ENCODE peak calls at places on chromosomes 13 and 19, in ten cellular contexts. One of them, this sample, is unnamed.

GRCh38 chr13:55073000-55073399 is 2044.4 kb downstream of the OLFM4 start:
- DNase-seq in stimulated activated CD8-positive, alpha-beta memory T cell treated with anti-CD3 and anti-CD28 coated beads, Interleukin-2, amount 100 ng/mL, for 1 hour: no peak
- DNase-seq in CD8-positive, alpha-beta T cell: no peak
- DNase-seq in fibroblast of the aortic adventitia: no peak
- DNase-seq in DMS 273 treated with DMSO at 0.1 percent for 48 hours: no peak
- DNase-seq in activated CD4-positive, alpha-beta T cell treated with anti-CD3 and anti-CD28 coated beads, Interleukin-2, amount 50 U/mL, for 24 hours: no peak
- DNase-seq in progenitor cell of endocrine pancreas: no peak
- DNase-seq in stimulated activated CD4-positive, alpha-beta T cell treated with anti-CD3 and anti-CD28 coated beads, Interleukin-1b, Interleukin-23, amount 100 ng/mL, for 1 hour: no peak
- DNase-seq in stomach: no peak
- DNase-seq in neural crest cell: no peak
- DNase-seq in this sample: no peak

GRCh38 chr13:110518571-110518970 is 43.0 kb downstream of the RAB20 start:
- DNase-seq in stimulated activated CD4-positive, alpha-beta T cell treated with anti-CD3 and anti-CD28 coated beads, Interleukin-1b, Interleukin-23, amount 100 ng/mL, for 1 hour: no peak
- DNase-seq in progenitor cell of endocrine pancreas: no peak
- DNase-seq in stimulated activated CD8-positive, alpha-beta memory T cell treated with anti-CD3 and anti-CD28 coated beads, Interleukin-2, amount 100 ng/mL, for 1 hour: no peak
- DNase-seq in activated CD4-positive, alpha-beta T cell treated with anti-CD3 and anti-CD28 coated beads, Interleukin-2, amount 50 U/mL, for 24 hours: no peak
- DNase-seq in fibroblast of the aortic adventitia: no peak
- DNase-seq in neural crest cell: no peak
- DNase-seq in stomach: peak
- DNase-seq in CD8-positive, alpha-beta T cell: no peak
- DNase-seq in DMS 273 treated with DMSO at 0.1 percent for 48 hours: no peak
- DNase-seq in this sample: no peak

GRCh38 chr13:110070046-110070445 is 236.9 kb downstream of the COL4A1 start:
- DNase-seq in stimulated activated CD8-positive, alpha-beta memory T cell treated with anti-CD3 and anti-CD28 coated beads, Interleukin-2, amount 100 ng/mL, for 1 hour: no peak
- DNase-seq in fibroblast of the aortic adventitia: no peak
- DNase-seq in stomach: no peak
- DNase-seq in CD8-positive, alpha-beta T cell: no peak
- DNase-seq in stimulated activated CD4-positive, alpha-beta T cell treated with anti-CD3 and anti-CD28 coated beads, Interleukin-1b, Interleukin-23, amount 100 ng/mL, for 1 hour: no peak
- DNase-seq in activated CD4-positive, alpha-beta T cell treated with anti-CD3 and anti-CD28 coated beads, Interleukin-2, amount 50 U/mL, for 24 hours: no peak
- DNase-seq in progenitor cell of endocrine pancreas: no peak
- DNase-seq in neural crest cell: no peak
- DNase-seq in DMS 273 treated with DMSO at 0.1 percent for 48 hours: no peak
- DNase-seq in this sample: no peak

GRCh38 chr19:15107056-15108010 is at the start of gene SYDE1:
- DNase-seq in DMS 273 treated with DMSO at 0.1 percent for 48 hours: no peak
- DNase-seq in fibroblast of the aortic adventitia: peak
- DNase-seq in stimulated activated CD4-positive, alpha-beta T cell treated with anti-CD3 and anti-CD28 coated beads, Interleukin-1b, Interleukin-23, amount 100 ng/mL, for 1 hour: no peak
- DNase-seq in CD8-positive, alpha-beta T cell: peak
- DNase-seq in stomach: no peak
- DNase-seq in neural crest cell: peak
- DNase-seq in stimulated activated CD8-positive, alpha-beta memory T cell treated with anti-CD3 and anti-CD28 coated beads, Interleukin-2, amount 100 ng/mL, for 1 hour: no peak
- DNase-seq in activated CD4-positive, alpha-beta T cell treated with anti-CD3 and anti-CD28 coated beads, Interleukin-2, amount 50 U/mL, for 24 hours: no peak
- DNase-seq in progenitor cell of endocrine pancreas: no peak
- DNase-seq in this sample: no peak

GRCh38 chr19:17220207-17220758 is 5.1 kb downstream of the USE1 start:
- DNase-seq in CD8-positive, alpha-beta T cell: no peak
- DNase-seq in stimulated activated CD4-positive, alpha-beta T cell treated with anti-CD3 and anti-CD28 coated beads, Interleukin-1b, Interleukin-23, amount 100 ng/mL, for 1 hour: no peak
- DNase-seq in progenitor cell of endocrine pancreas: no peak
- DNase-seq in DMS 273 treated with DMSO at 0.1 percent for 48 hours: no peak
- DNase-seq in activated CD4-positive, alpha-beta T cell treated with anti-CD3 and anti-CD28 coated beads, Interleukin-2, amount 50 U/mL, for 24 hours: no peak
- DNase-seq in fibroblast of the aortic adventitia: peak
- DNase-seq in neural crest cell: no peak
- DNase-seq in stomach: no peak
- DNase-seq in stimulated activated CD8-positive, alpha-beta memory T cell treated with anti-CD3 and anti-CD28 coated beads, Interleukin-2, amount 100 ng/mL, for 1 hour: no peak
- DNase-seq in this sample: no peak

GRCh38 chr19:4547303-4548237 is 7.7 kb upstream of the LRG1 start:
- DNase-seq in activated CD4-positive, alpha-beta T cell treated with anti-CD3 and anti-CD28 coated beads, Interleukin-2, amount 50 U/mL, for 24 hours: no peak
- DNase-seq in neural crest cell: no peak
- DNase-seq in progenitor cell of endocrine pancreas: no peak
- DNase-seq in fibroblast of the aortic adventitia: no peak
- DNase-seq in stimulated activated CD8-positive, alpha-beta memory T cell treated with anti-CD3 and anti-CD28 coated beads, Interleukin-2, amount 100 ng/mL, for 1 hour: no peak
- DNase-seq in DMS 273 treated with DMSO at 0.1 percent for 48 hours: no peak
- DNase-seq in CD8-positive, alpha-beta T cell: no peak
- DNase-seq in stomach: peak
- DNase-seq in stimulated activated CD4-positive, alpha-beta T cell treated with anti-CD3 and anti-CD28 coated beads, Interleukin-1b, Interleukin-23, amount 100 ng/mL, for 1 hour: no peak
- DNase-seq in this sample: no peak

GRCh38 chr19:12954150-12954962 is 2.7 kb downstream of the GADD45GIP1 start:
- DNase-seq in stimulated activated CD8-positive, alpha-beta memory T cell treated with anti-CD3 and anti-CD28 coated beads, Interleukin-2, amount 100 ng/mL, for 1 hour: no peak
- DNase-seq in stomach: no peak
- DNase-seq in neural crest cell: no peak
- DNase-seq in activated CD4-positive, alpha-beta T cell treated with anti-CD3 and anti-CD28 coated beads, Interleukin-2, amount 50 U/mL, for 24 hours: no peak
- DNase-seq in DMS 273 treated with DMSO at 0.1 percent for 48 hours: no peak
- DNase-seq in progenitor cell of endocrine pancreas: no peak
- DNase-seq in stimulated activated CD4-positive, alpha-beta T cell treated with anti-CD3 and anti-CD28 coated beads, Interleukin-1b, Interleukin-23, amount 100 ng/mL, for 1 hour: no peak
- DNase-seq in fibroblast of the aortic adventitia: no peak
- DNase-seq in CD8-positive, alpha-beta T cell: no peak
- DNase-seq in this sample: no peak

GRCh38 chr13:112510002-112510780 is 77.8 kb downstream of the TUBGCP3 start:
- DNase-seq in neural crest cell: peak
- DNase-seq in fibroblast of the aortic adventitia: peak
- DNase-seq in DMS 273 treated with DMSO at 0.1 percent for 48 hours: no peak
- DNase-seq in stomach: no peak
- DNase-seq in activated CD4-positive, alpha-beta T cell treated with anti-CD3 and anti-CD28 coated beads, Interleukin-2, amount 50 U/mL, for 24 hours: no peak
- DNase-seq in stimulated activated CD8-positive, alpha-beta memory T cell treated with anti-CD3 and anti-CD28 coated beads, Interleukin-2, amount 100 ng/mL, for 1 hour: no peak
- DNase-seq in stimulated activated CD4-positive, alpha-beta T cell treated with anti-CD3 and anti-CD28 coated beads, Interleukin-1b, Interleukin-23, amount 100 ng/mL, for 1 hour: no peak
- DNase-seq in progenitor cell of endocrine pancreas: no peak
- DNase-seq in CD8-positive, alpha-beta T cell: no peak
- DNase-seq in this sample: no peak

GRCh38 chr19:8306235-8307054 is 1.7 kb downstream of the CD320 start:
- DNase-seq in stimulated activated CD8-positive, alpha-beta memory T cell treated with anti-CD3 and anti-CD28 coated beads, Interleukin-2, amount 100 ng/mL, for 1 hour: no peak
- DNase-seq in progenitor cell of endocrine pancreas: peak
- DNase-seq in neural crest cell: peak
- DNase-seq in stomach: peak
- DNase-seq in stimulated activated CD4-positive, alpha-beta T cell treated with anti-CD3 and anti-CD28 coated beads, Interleukin-1b, Interleukin-23, amount 100 ng/mL, for 1 hour: no peak
- DNase-seq in activated CD4-positive, alpha-beta T cell treated with anti-CD3 and anti-CD28 coated beads, Interleukin-2, amount 50 U/mL, for 24 hours: no peak
- DNase-seq in DMS 273 treated with DMSO at 0.1 percent for 48 hours: no peak
- DNase-seq in CD8-positive, alpha-beta T cell: no peak
- DNase-seq in fibroblast of the aortic adventitia: no peak
- DNase-seq in this sample: no peak